ENCODE peak calls at places on chromosome 21, in five cellular contexts. Q is activated naive CD8-positive, alpha-beta T cell treated with anti-CD3 and anti-CD28 coated beads for 36 hours; A is RWPE1; G is 8988T; L is NCI-H2029 treated with DMSO at 0.1 percent for 48 hours. X is an unnamed sample.

GRCh38 chr21:37061926-37062591 is 10.8 kb downstream of the PIGP start:
- DNase-seq in Q (no peak), A (no peak), G (no peak), L (no peak), X (no peak)

GRCh38 chr21:36113647-36114428 is 21.0 kb upstream of the CBR3 start:
- DNase-seq in Q (no peak), A (no peak), G (no peak), L (peak), X (no peak)

GRCh38 chr21:43748622-43749021 is 27.5 kb downstream of the CSTB start:
- DNase-seq in Q (no peak), A (no peak), G (no peak), L (no peak), X (no peak)

GRCh38 chr21:17802568-17802967 is 16.6 kb downstream of the C21orf91 start:
- DNase-seq in Q (no peak), A (peak), G (no peak), L (no peak), X (no peak)

GRCh38 chr21:43025636-43026180 is 49.9 kb downstream of the CBS start:
- DNase-seq in Q (no peak), A (no peak), G (no peak), L (no peak), X (no peak)

GRCh38 chr21:16169102-16169511 is 439.3 kb downstream of the USP25 start:
- DNase-seq in Q (no peak), A (no peak), G (no peak), L (no peak), X (no peak)

GRCh38 chr21:45102391-45102932 is 28.1 kb downstream of the ADARB1 start:
- DNase-seq in Q (no peak), A (peak), G (no peak), L (no peak), X (no peak)

GRCh38 chr21:46322351-46323226 is 1.1 kb downstream of the C21orf58 start:
- DNase-seq in Q (peak), A (no peak), G (no peak), L (no peak), X (no peak)

GRCh38 chr21:42527489-42528158 is 14.0 kb downstream of the SLC37A1 start:
- DNase-seq in Q (peak), A (no peak), G (no peak), L (peak), X (no peak)

GRCh38 chr21:38351176-38351959 is 94.6 kb downstream of the KCNJ15 start:
- DNase-seq in Q (no peak), A (no peak), G (no peak), L (no peak), X (no peak)

GRCh38 chr21:45519182-45519581 is 23.1 kb downstream of the SLC19A1 start:
- DNase-seq in Q (no peak), A (no peak), G (no peak), L (no peak), X (no peak)

GRCh38 chr21:42553435-42553834 is 39.8 kb downstream of the SLC37A1 start:
- DNase-seq in Q (no peak), A (no peak), G (peak), L (no peak), X (no peak)

GRCh38 chr21:43306911-43307676 is 119.8 kb downstream of the SIK1 start:
- DNase-seq in Q (no peak), A (peak), G (peak), L (no peak), X (no peak)

GRCh38 chr21:26795866-26796329 is 49.3 kb downstream of the ADAMTS1 start:
- DNase-seq in Q (no peak), A (peak), G (no peak), L (no peak), X (no peak)

GRCh38 chr21:31766895-31767294 is 35.0 kb upstream of the SCAF4 start:
- DNase-seq in Q (no peak), A (no peak), G (no peak), L (no peak), X (no peak)

GRCh38 chr21:15895142-15896106 is 165.6 kb downstream of the USP25 start:
- DNase-seq in Q (no peak), A (no peak), G (no peak), L (no peak), X (no peak)

GRCh38 chr21:26565546-26565945 is 7.5 kb downstream of the CYYR1 start:
- DNase-seq in Q (no peak), A (no peak), G (no peak), L (no peak), X (no peak)

GRCh38 chr21:42358937-42359336 is 7.4 kb downstream of the TFF1 start:
- DNase-seq in Q (no peak), A (no peak), G (no peak), L (no peak), X (no peak)

GRCh38 chr21:26082549-26082948 is 88.0 kb downstream of the APP start:
- DNase-seq in Q (no peak), A (no peak), G (no peak), L (no peak), X (no peak)

GRCh38 chr21:33587792-33588484 is 546 bp downstream of the DONSON start:
- DNase-seq in Q (no peak), A (peak), G (peak), L (no peak), X (peak)

GRCh38 chr21:35113064-35113463 is 64.0 kb upstream of the RUNX1 start:
- DNase-seq in Q (no peak), A (no peak), G (no peak), L (no peak), X (no peak)

GRCh38 chr21:42658320-42659105 is 5.1 kb downstream of the PDE9A start:
- DNase-seq in Q (no peak), A (no peak), G (no peak), L (no peak), X (no peak)

GRCh38 chr21:39088831-39089380 is 94.3 kb downstream of the PSMG1 start:
- DNase-seq in Q (no peak), A (peak), G (no peak), L (no peak), X (no peak)

GRCh38 chr21:39661740-39662139 is 49.0 kb downstream of the B3GALT5 start:
- DNase-seq in Q (no peak), A (no peak), G (no peak), L (no peak), X (no peak)

GRCh38 chr21:33109574-33110339 is 39.8 kb downstream of the OLIG1 start:
- DNase-seq in Q (peak), A (peak), G (no peak), L (no peak), X (no peak)

GRCh38 chr21:14259669-14260458 is 43.9 kb downstream of the RBM11 start:
- DNase-seq in Q (no peak), A (peak), G (no peak), L (peak), X (no peak)

GRCh38 chr21:42279888-42280287 is 35.3 kb downstream of the TFF3 start:
- DNase-seq in Q (no peak), A (no peak), G (no peak), L (no peak), X (no peak)

GRCh38 chr21:16137106-16137505 is 407.3 kb downstream of the USP25 start:
- DNase-seq in Q (no peak), A (no peak), G (no peak), L (no peak), X (no peak)

GRCh38 chr21:35583566-35584216 is 476.6 kb downstream of the SETD4 start:
- DNase-seq in Q (no peak), A (no peak), G (no peak), L (no peak), X (no peak)

GRCh38 chr21:36860736-36861594 is 105.5 kb downstream of the HLCS start:
- DNase-seq in Q (no peak), A (peak), G (no peak), L (no peak), X (no peak)

GRCh38 chr21:46402421-46402820 is 56.3 kb upstream of the DIP2A start:
- DNase-seq in Q (no peak), A (no peak), G (no peak), L (no peak), X (no peak)

GRCh38 chr21:33257404-33257803 is 8.8 kb upstream of the IL10RB start:
- DNase-seq in Q (no peak), A (no peak), G (no peak), L (no peak), X (no peak)

X was measured in anterior cingulate cortex.